ENCODE peak calls at places on chromosome 11, in four cellular contexts. U is mesenchymal stem cell; E is colonic mucosa; G is CD4-positive, alpha-beta memory T cell. A is an unnamed sample. For H3K4me1, the result is how much of the 10 kb centered on the place peaks cover.

GRCh38 chr11:100687630-100688395 is 725 bp downstream of the ARHGAP42 start:
- DNase-seq in U (peak), E (peak), G (no peak), A (no peak)

GRCh38 chr11:9722893-9723292 is 59.0 kb downstream of the SWAP70 start:
- DNase-seq in U (no peak), E (no peak), G (no peak), A (no peak)

GRCh38 chr11:72224587-72225410 is at the start of gene INPPL1:
- DNase-seq in U (peak), E (peak), G (no peak), A (peak)

GRCh38 chr11:70650075-70650909 is 252.0 kb downstream of the CTTN start:
- DNase-seq in U (peak), E (peak), G (no peak), A (peak)

GRCh38 chr11:130145975-130146776 is 13.4 kb upstream of the ST14 start:
- DNase-seq in U (no peak), E (peak), G (no peak), A (no peak)

GRCh38 chr11:119745776-119746535 is 17.0 kb upstream of the NECTIN1 start:
- DNase-seq in U (no peak), E (no peak), G (no peak), A (no peak)

GRCh38 chr11:106304274-106304673 is 226.8 kb downstream of the AASDHPPT start:
- DNase-seq in U (peak), E (no peak), G (no peak), A (no peak)

GRCh38 chr11:71482216-71482615 is 29.2 kb downstream of the NADSYN1 start:
- DNase-seq in U (no peak), E (no peak), G (no peak), A (no peak)

GRCh38 chr11:92967178-92967577 is 2.3 kb upstream of the MTNR1B start:
- DNase-seq in U (no peak), E (no peak), G (no peak), A (no peak)

GRCh38 chr11:130706572-130706971 is 209.7 kb downstream of the SNX19 start:
- DNase-seq in U (no peak), E (no peak), G (no peak), A (no peak)

GRCh38 chr11:66881927-66882452 is 25.1 kb downstream of the LRFN4 start:
- DNase-seq in U (no peak), E (no peak), G (no peak), A (no peak)

GRCh38 chr11:87339416-87339815 is 301.7 kb downstream of the TMEM135 start:
- DNase-seq in U (no peak), E (no peak), G (no peak), A (no peak)

GRCh38 chr11:34732831-34733230 is 111.9 kb downstream of the EHF start:
- DNase-seq in U (no peak), E (no peak), G (no peak), A (no peak)

GRCh38 chr11:111840143-111840542 is 31.2 kb downstream of the ALG9 start:
- DNase-seq in U (no peak), E (no peak), G (no peak), A (no peak)

GRCh38 chr11:10450451-10451398 is 4.3 kb upstream of the AMPD3 start:
- DNase-seq in U (peak), E (peak), G (peak), A (no peak)

GRCh38 chr11:92739020-92739419 is 230.4 kb upstream of the MTNR1B start:
- DNase-seq in U (no peak), E (no peak), G (no peak), A (no peak)

GRCh38 chr11:123507043-123507442 is 77.0 kb downstream of the GRAMD1B start:
- DNase-seq in U (no peak), E (no peak), G (no peak), A (no peak)

GRCh38 chr11:14454861-14455632 is 44.6 kb downstream of the COPB1 start:
- DNase-seq in U (peak), E (no peak), G (no peak), A (peak)

GRCh38 chr11:118705111-118705741 is 25.8 kb upstream of the TREH start:
- DNase-seq in U (no peak), E (no peak), G (peak), A (peak)

GRCh38 chr11:101436511-101437142 is 147.2 kb downstream of the TRPC6 start:
- DNase-seq in U (peak), E (peak), G (no peak), A (peak)

GRCh38 chr11:131807876-131808275 is 437.5 kb downstream of the NTM start:
- DNase-seq in U (no peak), E (no peak), G (no peak), A (no peak)

GRCh38 chr11:130636672-130637463 is 188.4 kb downstream of the ADAMTS15 start:
- DNase-seq in U (peak), E (no peak), G (no peak), A (no peak)

GRCh38 chr11:29024386-29024785 is 916.2 kb downstream of the METTL15 start:
- DNase-seq in U (no peak), E (no peak), G (no peak), A (no peak)

GRCh38 chr11:91625495-91625894 is 599.1 kb upstream of the FAT3 start:
- DNase-seq in U (peak), E (no peak), G (no peak), A (no peak)

GRCh38 chr11:65454311-65454695 is 31.7 kb downstream of the NEAT1 start:
- DNase-seq in U (peak), E (no peak), G (no peak), A (no peak)

GRCh38 chr11:117856892-117857291 is 19.6 kb downstream of the FXYD6 start:
- DNase-seq in U (no peak), E (no peak), G (no peak), A (no peak)

GRCh38 chr11:72026029-72026428 is 27.3 kb downstream of the IL18BP start:
- DNase-seq in U (no peak), E (no peak), G (no peak), A (no peak)

GRCh38 chr11:15199693-15200092 is 85.0 kb downstream of the INSC start:
- DNase-seq in U (peak), E (no peak), G (no peak), A (no peak)

GRCh38 chr11:35133656-35134055 is 5.3 kb upstream of the CD44 start:
- DNase-seq in U (no peak), E (no peak), G (no peak), A (no peak)

GRCh38 chr11:125092669-125093068 is 18.8 kb downstream of the TMEM218 start:
- DNase-seq in U (no peak), E (no peak), G (no peak), A (no peak)

GRCh38 chr11:77094841-77095365 is 7.7 kb upstream of the OMP start:
- DNase-seq in U (no peak), E (no peak), G (no peak), A (no peak)

GRCh38 chr11:62443390-62444201 is 24.8 kb downstream of the SCGB1A1 start:
- DNase-seq in U (no peak), E (no peak), G (no peak), A (no peak)

GRCh38 chr11:77959434-77959833 is 35.0 kb downstream of the INTS4 start:
- DNase-seq in U (peak), E (no peak), G (no peak), A (no peak)

GRCh38 chr11:60951909-60952741 is at the start of gene SLC15A3:
- DNase-seq in U (peak), E (peak), G (peak), A (peak)

GRCh38 chr11:122893131-122893530 is 10.6 kb downstream of the JHY start:
- DNase-seq in U (no peak), E (no peak), G (no peak), A (no peak)

GRCh38 chr11:14445542-14446530 is 53.8 kb downstream of the COPB1 start:
- DNase-seq in U (peak), E (no peak), G (no peak), A (no peak)

GRCh38 chr11:13769188-13769587 is 100.7 kb downstream of the FAR1 start:
- DNase-seq in U (no peak), E (no peak), G (no peak), A (no peak)

GRCh38 chr11:93089474-93090102 is 108.2 kb downstream of the SLC36A4 start:
- DNase-seq in U (peak), E (peak), G (no peak), A (peak)

GRCh38 chr11:110497204-110497987 is 67.6 kb downstream of the FDX1 start:
- DNase-seq in U (no peak), E (no peak), G (no peak), A (no peak)

GRCh38 chr11:64043545-64043944 is 7.8 kb downstream of the FLRT1 start:
- DNase-seq in U (no peak), E (no peak), G (no peak), A (no peak)
- H3K4me1 ChIP-seq in U (under half), E (under half), G (under half), A (under half)

DNA sequence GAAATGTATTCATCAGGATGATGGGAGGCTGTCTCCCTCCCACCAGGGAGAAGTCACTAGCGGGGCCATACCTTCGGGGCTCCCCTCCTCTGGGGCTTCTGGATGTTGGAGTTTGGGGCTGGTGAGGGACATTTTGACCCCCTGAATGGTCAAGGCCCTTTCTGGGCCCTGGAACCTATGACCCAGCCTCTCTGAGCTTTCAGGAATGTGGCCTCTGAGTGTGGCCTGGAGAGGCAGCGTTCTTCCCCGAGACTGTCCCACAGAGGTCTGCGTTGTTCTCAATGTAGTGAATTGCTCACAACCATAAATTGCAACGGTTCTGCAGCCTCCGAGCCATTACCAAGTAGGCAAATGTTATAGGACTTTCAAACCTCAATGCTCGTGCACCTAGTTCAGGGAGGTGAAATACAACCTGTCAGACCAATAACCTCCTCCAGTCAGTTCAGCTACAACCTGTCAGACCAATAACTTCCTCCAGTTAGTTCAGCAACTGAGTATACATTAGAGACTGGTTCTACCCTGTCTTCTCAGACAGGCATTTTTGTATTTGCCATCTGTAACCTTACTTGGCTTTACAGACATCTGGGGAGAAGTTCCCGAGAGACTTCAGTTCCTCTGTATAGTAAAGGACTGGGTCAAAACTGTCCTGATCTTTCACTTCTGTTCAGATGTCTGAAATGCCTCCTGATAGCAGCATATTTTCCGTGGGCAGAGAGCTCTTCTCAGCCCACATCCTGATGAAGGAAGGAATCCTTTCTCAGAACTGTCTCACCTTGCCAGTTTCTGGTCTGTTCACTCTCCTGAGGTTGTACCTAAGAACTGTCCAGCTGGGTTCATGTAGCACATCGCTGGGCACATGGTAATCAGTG is 34.1 kb downstream of the MICAL2 start:
- DNase-seq in U (no peak), E (no peak), G (no peak), A (no peak)
- H3K4me1 ChIP-seq in U (under half), E (under half), G (half or more), A (under half)

GRCh38 chr11:44579172-44579804 is 13.8 kb downstream of the CD82 start:
- DNase-seq in U (no peak), E (no peak), G (peak), A (no peak)

GRCh38 chr11:44575962-44576361 is 10.5 kb downstream of the CD82 start:
- DNase-seq in U (no peak), E (no peak), G (no peak), A (no peak)

GRCh38 chr11:44578279-44578678 is 12.8 kb downstream of the CD82 start:
- DNase-seq in U (no peak), E (no peak), G (no peak), A (no peak)

GRCh38 chr11:44575288-44575672 is 9.8 kb downstream of the CD82 start:
- DNase-seq in U (peak), E (no peak), G (no peak), A (no peak)

GRCh38 chr11:44577231-44577834 is 11.9 kb downstream of the CD82 start:
- DNase-seq in U (no peak), E (no peak), G (peak), A (no peak)
- H3K4me1 ChIP-seq in U (half or more), E (under half), G (half or more), A (under half)

GRCh38 chr11:134746609-134747008 is 334.6 kb upstream of the B3GAT1 start:
- DNase-seq in U (no peak), E (no peak), G (no peak), A (no peak)

GRCh38 chr11:134751825-134752224 is 339.8 kb upstream of the B3GAT1 start:
- DNase-seq in U (no peak), E (no peak), G (no peak), A (no peak)

GRCh38 chr11:134751161-134751560 is 339.1 kb upstream of the B3GAT1 start:
- DNase-seq in U (no peak), E (no peak), G (no peak), A (no peak)

GRCh38 chr11:134750619-134751018 is 338.6 kb upstream of the B3GAT1 start:
- DNase-seq in U (no peak), E (no peak), G (no peak), A (no peak)

DNA sequence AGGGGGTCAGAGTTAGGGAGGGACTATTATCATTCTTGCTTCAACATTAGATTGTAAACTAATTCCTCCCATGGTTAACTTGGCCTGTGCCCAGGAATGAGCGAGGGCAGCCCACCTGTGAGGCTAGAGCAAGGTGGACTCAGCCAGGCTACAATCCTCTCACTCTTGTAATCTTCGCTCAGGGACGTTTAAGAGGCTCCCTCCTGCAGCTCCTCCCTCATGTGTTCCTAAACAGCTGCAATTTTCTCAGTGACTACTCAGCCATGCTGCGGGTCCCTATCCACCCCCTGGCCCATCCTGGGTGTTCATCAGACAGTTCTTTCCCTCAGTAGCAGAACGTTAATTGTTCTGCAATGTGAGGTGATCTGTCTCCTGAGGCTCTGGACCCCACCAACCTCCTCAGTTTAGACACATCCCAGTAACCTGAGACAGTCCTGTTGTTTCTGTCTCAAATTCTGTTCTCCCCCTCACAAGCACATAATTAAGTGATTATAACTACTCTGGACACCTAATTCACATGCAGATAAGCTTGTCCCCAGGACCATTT is 337.1 kb upstream of the B3GAT1 start:
- DNase-seq in U (no peak), E (no peak), G (no peak), A (no peak)
- H3K4me1 ChIP-seq in U (under half), E (under half), G (under half), A (under half)

GRCh38 chr11:8055836-8056526 is 25.0 kb upstream of the TUB start:
- DNase-seq in U (no peak), E (no peak), G (no peak), A (no peak)

GRCh38 chr11:8059030-8059429 is 22.0 kb upstream of the TUB start:
- DNase-seq in U (no peak), E (no peak), G (no peak), A (no peak)

GRCh38 chr11:8059571-8060011 is 21.4 kb upstream of the TUB start:
- DNase-seq in U (no peak), E (no peak), G (no peak), A (no peak)

GRCh38 chr11:8055111-8055835 is 25.7 kb upstream of the TUB start:
- DNase-seq in U (no peak), E (no peak), G (no peak), A (no peak)

GRCh38 chr11:8056810-8057463 is 24.1 kb upstream of the TUB start:
- DNase-seq in U (peak), E (no peak), G (no peak), A (no peak)
- H3K4me1 ChIP-seq in U (under half), E (under half), G (under half), A (under half)

GRCh38 chr11:2687782-2688191 is 12.0 kb downstream of the KCNQ1OT1 start:
- DNase-seq in U (no peak), E (no peak), G (no peak), A (no peak)
- H3K4me1 ChIP-seq in U (half or more), E (under half), G (under half), A (under half)

GRCh38 chr11:94793002-94793401 is 24.8 kb downstream of the AMOTL1 start:
- DNase-seq in U (peak), E (no peak), G (no peak), A (no peak)

GRCh38 chr11:94790771-94791180 is 22.6 kb downstream of the AMOTL1 start:
- DNase-seq in U (no peak), E (no peak), G (no peak), A (no peak)

GRCh38 chr11:94792453-94792852 is 24.3 kb downstream of the AMOTL1 start:
- DNase-seq in U (no peak), E (no peak), G (no peak), A (no peak)

GRCh38 chr11:94793822-94794221 is 25.7 kb downstream of the AMOTL1 start:
- DNase-seq in U (peak), E (no peak), G (no peak), A (no peak)

GRCh38 chr11:94791216-94791889 is 23.2 kb downstream of the AMOTL1 start:
- DNase-seq in U (no peak), E (no peak), G (no peak), A (no peak)
- H3K4me1 ChIP-seq in U (under half), E (under half), G (under half), A (under half)

GRCh38 chr11:115389790-115390189 is 114.4 kb downstream of the CADM1 start:
- DNase-seq in U (no peak), E (no peak), G (no peak), A (no peak)
- H3K4me1 ChIP-seq in U (under half), E (under half), G (under half), A (under half)

GRCh38 chr11:8058216-8058615 is 22.8 kb upstream of the TUB start:
- DNase-seq in U (no peak), E (no peak), G (no peak), A (no peak)
- H3K4me1 ChIP-seq in U (under half), E (under half), G (under half), A (under half)

A was measured in OCI-LY7.